ENCODE peak calls at places on chromosomes 13 and 19, in seven cellular contexts. L, Y, S, Z, H, D and V are unnamed samples.

GRCh38 chr19:48968179-48968661 is 3.1 kb downstream of the FTL start:
- DNase-seq in L (no peak), Y (no peak), D (no peak), Z (no peak), H (peak; percentile 39), S (no peak), V (no peak)

GRCh38 chr13:30027569-30028455 is 177.4 kb upstream of the UBL3 start:
- DNase-seq in Y (no peak), D (no peak), H (no peak), L (no peak), S (no peak), Z (no peak), V (no peak)

GRCh38 chr19:14112809-14113385 is 4.7 kb downstream of the PRKACA start:
- DNase-seq in Y (no peak), H (peak; percentile 29), Z (no peak), L (no peak), D (no peak), S (no peak), V (no peak)

GRCh38 chr19:8239528-8240273 is 30.5 kb downstream of the CERS4 start:
- DNase-seq in H (no peak), Y (no peak), S (no peak), L (no peak), D (no peak), Z (no peak), V (no peak)

GRCh38 chr13:74661851-74662250 is 527.6 kb upstream of the KLF12 start:
- DNase-seq in H (no peak), Z (no peak), D (no peak), S (no peak), L (no peak), Y (no peak), V (peak; percentile 2)

GRCh38 chr13:49776871-49777270 is 15.6 kb downstream of the KPNA3 start:
- DNase-seq in S (no peak), D (no peak), Z (no peak), L (no peak), Y (no peak), H (no peak), V (no peak)

GRCh38 chr13:21175656-21176194 is 627 bp downstream of the SKA3 start:
- DNase-seq in Z (peak; percentile 7), H (peak; percentile 6), S (no peak), Y (peak; percentile 15), D (no peak), L (no peak), V (peak; percentile 2)

GRCh38 chr13:52695856-52696255 is 43.2 kb downstream of the SUGT1 start:
- DNase-seq in D (peak; percentile 3), S (no peak), L (no peak), Y (no peak), H (peak; percentile 20), Z (no peak), V (no peak)

GRCh38 chr19:33241091-33241529 is 15.5 kb upstream of the SLC7A10 start:
- DNase-seq in Y (no peak), H (peak; percentile 29), D (no peak), Z (no peak), S (no peak), L (no peak), V (no peak)

GRCh38 chr19:10503002-10503789 is at the start of gene KEAP1:
- DNase-seq in D (no peak), S (no peak), Y (peak; percentile 71), H (peak; percentile 18), L (no peak), Z (peak; percentile 84), V (peak; percentile 26)

GRCh38 chr13:103066079-103066880 is at the start of gene SLC10A2:
- DNase-seq in S (no peak), L (no peak), Y (no peak), Z (no peak), D (no peak), H (no peak), V (no peak)

GRCh38 chr13:103063376-103063775 is 2.8 kb downstream of the SLC10A2 start:
- DNase-seq in D (no peak), L (no peak), Y (no peak), H (no peak), S (no peak), Z (no peak), V (no peak)

GRCh38 chr13:103062079-103062478 is 4.1 kb downstream of the SLC10A2 start:
- DNase-seq in L (no peak), H (no peak), Y (no peak), D (no peak), S (no peak), Z (no peak), V (no peak)

GRCh38 chr13:103066991-103067390 is 774 bp upstream of the SLC10A2 start:
- DNase-seq in Z (peak; percentile 28), Y (no peak), L (no peak), D (no peak), H (no peak), S (no peak), V (no peak)

DNA sequence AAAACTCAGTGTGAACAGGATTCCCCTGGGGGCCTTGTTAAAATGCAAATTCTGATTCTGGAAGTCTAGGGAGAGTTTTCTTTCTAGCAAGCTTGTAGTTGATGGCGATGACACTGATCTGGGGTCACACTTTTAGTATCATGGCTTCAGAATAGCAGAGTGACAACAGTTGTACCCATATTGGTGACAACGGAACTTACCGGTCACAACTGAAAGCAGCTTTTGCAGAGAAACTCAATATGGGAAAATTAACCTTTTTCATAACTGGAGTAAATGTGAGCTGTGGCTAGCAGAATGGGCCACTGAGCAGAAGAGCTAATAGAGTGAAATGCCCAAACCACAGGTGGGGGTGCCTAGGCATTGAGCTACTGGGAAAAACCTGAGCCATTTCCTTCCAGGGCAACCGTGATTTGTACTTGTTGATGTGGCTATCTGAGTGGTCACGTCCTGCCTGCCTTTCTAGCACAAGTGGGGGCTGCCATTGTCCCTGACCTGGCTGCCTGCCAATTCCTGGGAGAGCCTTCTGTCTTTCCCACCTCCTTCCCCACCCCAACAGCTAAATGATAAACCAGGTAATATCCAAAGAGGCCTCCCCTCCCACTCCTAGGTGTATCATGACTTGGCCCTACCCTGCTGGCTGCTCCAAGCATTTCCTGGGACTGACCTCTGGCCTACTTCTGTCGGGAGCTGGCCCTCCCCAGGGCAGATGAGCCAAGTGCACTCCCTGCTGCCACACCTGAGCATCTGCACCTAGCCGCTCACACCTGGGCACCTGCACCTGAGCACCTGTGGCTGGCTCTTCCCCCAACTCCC is 1.7 kb upstream of the SLC10A2 start:
- DNase-seq in D (peak; percentile 72), H (no peak), Y (no peak), L (no peak), Z (no peak), S (peak; percentile 64), V (no peak)
- TF ChIP-seq JUND in D (no peak), H (no peak), Y (no peak), L (no peak), Z (no peak), S (no peak), V (no peak)

GRCh38 chr13:28531956-28532225 is 37.0 kb upstream of the FLT1 start:
- DNase-seq in Z (no peak), H (no peak), Y (no peak), L (no peak), S (no peak), D (no peak), V (no peak)

GRCh38 chr13:28534210-28534609 is 39.3 kb upstream of the FLT1 start:
- DNase-seq in Z (no peak), H (no peak), L (no peak), D (no peak), S (no peak), Y (no peak), V (no peak)

GRCh38 chr13:28532226-28533048 is 37.5 kb upstream of the FLT1 start:
- DNase-seq in S (no peak), L (no peak), Y (peak; percentile 91), H (no peak), Z (peak; percentile 44), D (no peak), V (no peak)

GRCh38 chr13:28533441-28534166 is 38.7 kb upstream of the FLT1 start:
- DNase-seq in D (no peak), L (no peak), Y (no peak), S (no peak), H (no peak), Z (no peak), V (no peak)

GRCh38 chr13:28533049-28533436 is 38.1 kb upstream of the FLT1 start:
- DNase-seq in L (no peak), Y (no peak), S (no peak), D (no peak), H (no peak), Z (no peak), V (no peak)
- TF ChIP-seq JUND in L (no peak), Y (no peak), S (no peak), D (no peak), H (no peak), Z (no peak), V (no peak)

DNA sequence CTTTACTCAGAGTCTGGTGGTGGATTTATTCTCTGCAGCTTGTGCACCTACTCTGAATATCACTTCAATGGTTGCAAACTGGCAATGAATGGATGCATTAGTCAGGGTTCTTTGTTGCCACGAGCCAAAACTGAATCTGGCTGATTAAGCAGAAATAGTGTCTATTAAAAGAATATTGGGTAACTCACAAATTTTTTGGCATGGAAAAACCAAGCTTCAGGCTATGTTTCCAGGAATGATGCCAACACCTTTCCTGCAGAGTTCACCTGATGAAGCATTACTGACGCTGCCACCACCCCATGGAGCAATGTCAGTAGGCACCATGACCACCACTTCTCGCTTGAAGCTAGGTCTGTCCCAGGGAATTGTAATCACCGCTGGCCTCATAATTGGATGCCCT is 597.8 kb upstream of the SLC10A2 start:
- DNase-seq in D (no peak), S (no peak), L (no peak), Y (no peak), Z (no peak), H (no peak), V (no peak)
- TF ChIP-seq JUND in D (no peak), S (no peak), L (no peak), Y (no peak), Z (no peak), H (no peak), V (no peak)

GRCh38 chr13:44234566-44234965 is 139.1 kb upstream of the SERP2 start:
- DNase-seq in Z (no peak), H (no peak), S (no peak), Y (no peak), D (no peak), L (no peak), V (no peak)

GRCh38 chr13:44240611-44241010 is 133.0 kb upstream of the SERP2 start:
- DNase-seq in H (no peak), D (no peak), Y (no peak), S (no peak), Z (no peak), L (no peak), V (no peak)

GRCh38 chr13:44236370-44236769 is 137.3 kb upstream of the SERP2 start:
- DNase-seq in H (no peak), L (no peak), Y (no peak), Z (no peak), S (no peak), D (no peak), V (no peak)

GRCh38 chr13:44238011-44238421 is 135.6 kb upstream of the SERP2 start:
- DNase-seq in Y (no peak), D (no peak), H (no peak), Z (peak; percentile 79), L (no peak), S (no peak), V (no peak)

DNA sequence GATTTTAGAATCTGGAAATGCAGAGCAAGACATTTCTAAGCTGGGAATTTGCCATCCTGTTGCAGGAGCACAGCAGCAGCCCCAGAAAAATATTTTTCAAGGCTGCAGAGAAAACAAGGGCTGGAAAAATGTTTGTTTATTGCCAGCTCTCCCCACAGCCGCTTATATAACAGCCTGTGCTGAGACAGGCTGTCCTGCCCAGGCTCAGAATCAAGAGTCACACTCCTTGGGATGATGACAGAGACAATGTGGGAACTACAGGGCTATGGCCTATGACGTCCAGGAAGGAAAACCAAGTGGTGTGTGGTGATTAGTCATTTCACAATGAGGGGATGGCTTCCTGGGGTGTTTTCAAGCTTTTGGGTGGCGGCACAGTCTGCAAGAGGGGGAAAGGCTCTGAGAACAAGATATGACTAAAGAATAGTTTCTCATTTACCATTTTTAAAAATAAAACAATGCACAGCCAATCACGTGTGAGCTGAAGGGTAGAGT is 136.3 kb upstream of the SERP2 start:
- DNase-seq in D (peak; percentile 19), S (no peak), Z (peak; percentile 24), Y (no peak), L (no peak), H (no peak), V (no peak)
- TF ChIP-seq JUND in D (no peak), S (no peak), Z (no peak), Y (no peak), L (no peak), H (no peak), V (no peak)